ENCODE peak calls at places on chromosomes 1 and 21, in seven cellular contexts. W is neural progenitor cell, C is activated B cell treated with CpG ODN at 0.5 μM for 24 hours, T is fibroblast of lung, F is esophagus squamous epithelium, P is left ventricle myocardium inferior, V is germinal center. G is an unnamed sample.

GRCh38 chr1:94186946-94187345 is 50.4 kb downstream of the ARHGAP29 start:
- DNase-seq in W (no peak), C (no peak), T (no peak), F (no peak), P (no peak), V (no peak), G (no peak)

GRCh38 chr1:39103321-39104157 is 77.4 kb downstream of the NDUFS5 start:
- DNase-seq in W (no peak), C (no peak), T (peak; percentile 68), F (no peak), P (no peak), V (no peak), G (no peak)

GRCh38 chr1:33317946-33318345 is 3.0 kb downstream of the A3GALT2 start:
- DNase-seq in W (no peak), C (no peak), T (no peak), F (no peak), P (no peak), V (no peak), G (no peak)

GRCh38 chr1:210264521-210265380 is 32.2 kb downstream of the SERTAD4 start:
- DNase-seq in W (no peak), C (no peak), T (no peak), F (no peak), P (no peak), V (no peak), G (no peak)

GRCh38 chr1:31715873-31716220 is 12.0 kb upstream of the COL16A1 start:
- DNase-seq in W (no peak), C (no peak), T (no peak), F (no peak), P (no peak), V (no peak), G (no peak)

GRCh38 chr1:158506369-158506987 is 34.5 kb downstream of the OR10R2 start:
- DNase-seq in W (peak; percentile 77), C (no peak), T (no peak), F (no peak), P (no peak), V (peak; percentile 11), G (no peak)

GRCh38 chr1:248863011-248863881 is 4.4 kb upstream of the ZNF692 start:
- DNase-seq in W (peak; percentile 87), C (peak; percentile 67), T (peak; percentile 58), F (peak; percentile 48), P (peak; percentile 89), V (peak; percentile 77), G (peak; percentile 57)

GRCh38 chr1:55057956-55058298 is 18.6 kb downstream of the PCSK9 start:
- DNase-seq in W (no peak), C (no peak), T (no peak), F (no peak), P (no peak), V (no peak), G (no peak)

GRCh38 chr1:21913763-21914162 is 23.3 kb downstream of the HSPG2 start:
- DNase-seq in W (no peak), C (no peak), T (no peak), F (no peak), P (no peak), V (no peak), G (no peak)

GRCh38 chr1:14320518-14320917 is 278.0 kb upstream of the KAZN start:
- DNase-seq in W (no peak), C (no peak), T (peak; percentile 26), F (no peak), P (no peak), V (no peak), G (no peak)

GRCh38 chr1:109356959-109357358 is 40.8 kb downstream of the SORT1 start:
- DNase-seq in W (no peak), C (no peak), T (no peak), F (no peak), P (no peak), V (no peak), G (no peak)

GRCh38 chr1:159247266-159247665 is 42.6 kb downstream of the ACKR1 start:
- DNase-seq in W (no peak), C (no peak), T (no peak), F (no peak), P (no peak), V (no peak), G (no peak)

GRCh38 chr21:17051054-17051453 is 461.8 kb upstream of the CXADR start:
- DNase-seq in W (no peak), C (no peak), T (no peak), F (no peak), P (no peak), V (no peak), G (no peak)

GRCh38 chr1:205920159-205920558 is 23.1 kb downstream of the SLC26A9 start:
- DNase-seq in W (no peak), C (no peak), T (peak; percentile 48), F (no peak), P (peak; percentile 61), V (no peak), G (no peak)

GRCh38 chr1:16438516-16438915 is 1.3 kb upstream of the SPATA21 start:
- DNase-seq in W (no peak), C (no peak), T (no peak), F (no peak), P (no peak), V (no peak), G (no peak)

GRCh38 chr1:67816096-67816493 is 17.2 kb downstream of the GNG12 start:
- DNase-seq in W (no peak), C (no peak), T (no peak), F (no peak), P (no peak), V (no peak), G (no peak)

G was measured in activated gamma-delta T cell.